ENCODE peak calls at places on chromosomes 7 and 10, in eight cellular contexts. K is dorsolateral prefrontal cortex; D is HFF-Myc; J is small intestine; I is esophagus squamous epithelium; Y is CD8-positive, alpha-beta memory T cell; F is LNCaP clone FGC; Z is stomach. X is an unnamed sample.

GRCh38 chr10:114471906-114472873 is 67.9 kb upstream of the AFAP1L2 start:
- DNase-seq in I (no peak), Y (no peak), J (peak), D (no peak), Z (peak), F (peak), K (no peak), X (no peak)

GRCh38 chr7:139768249-139768824 is 9.5 kb downstream of the HIPK2 start:
- DNase-seq in D (no peak), K (no peak), J (no peak), Z (no peak), F (no peak), I (no peak), Y (no peak), X (no peak)

GRCh38 chr7:157056957-157057902 is 46.8 kb upstream of the MNX1 start:
- DNase-seq in I (no peak), F (peak), D (no peak), Z (no peak), K (no peak), J (peak), Y (no peak), X (no peak)

GRCh38 chr7:12623885-12624498 is 53.5 kb downstream of the SCIN start:
- DNase-seq in Z (no peak), F (no peak), D (no peak), J (peak), I (no peak), Y (no peak), K (no peak), X (no peak)

GRCh38 chr10:44125879-44126675 is 258.8 kb downstream of the CXCL12 start:
- DNase-seq in Y (no peak), D (peak), J (no peak), I (no peak), K (no peak), Z (no peak), F (no peak), X (no peak)

GRCh38 chr10:97781541-97782331 is 9.9 kb upstream of the SFRP5 start:
- DNase-seq in K (no peak), I (no peak), F (no peak), J (no peak), Y (no peak), D (no peak), Z (no peak), X (no peak)

GRCh38 chr7:26863504-26864308 is 684 bp downstream of the SKAP2 start:
- DNase-seq in I (no peak), J (peak), Y (no peak), F (no peak), K (no peak), Z (no peak), D (no peak), X (no peak)

GRCh38 chr7:55569269-55569663 is 3.0 kb downstream of the VOPP1 start:
- DNase-seq in Y (no peak), J (no peak), Z (no peak), F (no peak), K (no peak), I (no peak), D (no peak), X (no peak)

GRCh38 chr10:88835095-88835909 is 16.3 kb downstream of the ANKRD22 start:
- DNase-seq in D (peak), F (no peak), K (peak), J (peak), Z (peak), I (peak), Y (peak), X (peak)

GRCh38 chr7:92797693-92798092 is 38.7 kb downstream of the CDK6 start:
- DNase-seq in D (no peak), I (no peak), K (no peak), J (no peak), F (no peak), Y (no peak), Z (no peak), X (no peak)

DNA sequence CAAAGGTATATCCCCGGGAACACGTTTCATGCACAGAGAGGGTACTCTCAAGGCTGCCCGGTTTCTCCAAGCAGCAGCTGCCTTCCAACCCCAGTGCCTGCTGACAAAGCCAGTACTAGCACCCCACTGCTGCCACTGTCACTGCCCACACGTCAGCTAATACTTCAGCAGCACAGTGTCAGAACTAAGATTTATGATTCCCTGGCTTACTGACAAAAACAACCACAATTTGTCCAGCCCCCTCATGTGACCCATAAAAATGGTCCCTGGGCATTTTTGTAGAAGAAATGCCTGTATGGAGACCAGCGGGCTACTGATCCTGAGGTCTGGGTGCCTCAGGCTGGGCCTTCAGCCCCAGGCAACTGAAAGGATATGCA is 2.9 kb downstream of the WDR91 start:
- DNase-seq in Z (no peak), K (no peak), J (no peak), D (no peak), Y (no peak), I (no peak), F (no peak), X (no peak)
- H3K4me3 ChIP-seq in Z (no peak), K (no peak), J (no peak), D (no peak), Y (no peak), I (no peak), F (no peak), X (no peak)

DNA sequence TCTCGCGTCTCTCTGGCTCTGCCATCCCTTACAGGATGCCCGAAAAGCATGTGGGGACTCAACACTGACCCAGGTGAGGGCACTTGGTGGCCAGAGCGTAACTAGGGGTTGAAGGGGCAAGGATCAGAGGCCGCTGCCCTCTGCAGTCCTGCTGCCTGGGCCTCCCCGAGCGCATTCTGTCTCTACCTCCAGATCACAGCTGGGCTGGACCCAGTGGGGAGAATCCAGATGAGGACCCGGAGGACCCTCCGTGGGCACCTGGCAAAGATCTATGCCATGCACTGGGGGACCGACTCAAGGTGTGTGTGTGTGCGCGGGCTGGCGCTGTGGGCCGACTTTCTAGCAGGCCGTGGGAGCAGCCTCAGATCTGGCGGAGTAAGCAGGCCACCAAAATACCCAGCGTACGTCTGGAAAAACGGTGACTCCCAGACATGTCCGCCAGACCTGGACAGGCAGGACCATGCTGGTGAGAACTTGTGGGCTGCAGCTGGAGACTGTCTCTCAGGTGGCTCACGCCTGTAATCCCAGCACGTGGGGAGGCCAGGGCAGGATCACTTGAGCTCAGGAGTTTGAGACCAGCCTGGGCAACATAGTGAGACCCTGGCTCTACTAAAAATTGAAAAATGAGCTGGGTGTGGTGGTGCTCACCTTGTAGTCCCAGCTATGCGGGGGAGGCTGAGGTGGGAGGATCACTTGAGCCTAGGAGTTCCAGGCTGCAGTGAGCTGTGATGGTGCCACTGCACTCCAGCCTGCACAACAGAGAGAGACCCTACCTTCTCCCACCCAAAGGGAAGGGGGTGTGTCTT is 3.2 kb downstream of the GNB2 start:
- DNase-seq in Y (no peak), D (no peak), Z (no peak), K (no peak), I (no peak), J (no peak), F (no peak), X (no peak)
- H3K4me3 ChIP-seq in Y (no peak), D (peak), Z (peak), K (peak), I (peak), J (peak), F (peak), X (no peak)

DNA sequence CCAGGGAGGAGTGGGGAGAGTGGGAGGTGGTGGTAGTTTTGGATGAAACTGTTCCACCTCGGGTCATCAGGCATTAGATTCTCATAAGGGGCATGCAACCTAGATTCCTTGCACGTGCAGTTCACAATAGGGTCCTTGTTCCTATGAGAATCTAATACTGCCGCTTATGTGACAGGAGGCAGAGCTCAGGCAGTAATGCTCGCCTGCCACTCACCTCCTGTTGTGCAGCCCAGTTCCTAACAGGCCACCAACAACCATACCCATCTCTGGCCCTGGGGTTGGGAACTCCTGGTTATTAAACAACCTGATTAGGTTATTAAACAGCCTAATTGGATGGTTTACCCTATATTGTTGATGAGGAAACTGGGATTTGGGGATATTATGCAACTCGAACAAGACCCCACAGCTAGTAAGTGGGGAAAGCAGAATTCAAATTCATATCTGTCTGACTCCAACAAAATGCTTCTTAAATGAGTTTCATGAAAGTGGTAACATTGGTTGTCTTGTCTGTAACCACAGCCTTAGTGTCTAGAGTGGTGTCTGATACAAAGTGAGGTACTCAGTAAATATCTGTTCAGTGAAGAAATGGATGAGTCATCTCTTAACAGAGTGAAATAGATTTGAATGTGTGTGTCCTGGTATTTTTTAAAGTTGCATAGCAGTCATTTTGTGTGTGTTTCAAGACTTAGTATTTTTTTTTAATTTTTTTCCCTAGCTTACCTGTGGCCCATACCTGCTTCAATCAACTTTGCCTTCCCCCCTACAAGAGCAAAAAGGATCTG is 101.6 kb downstream of the HECTD2 start:
- DNase-seq in Z (no peak), F (no peak), I (no peak), D (peak), K (no peak), J (no peak), Y (no peak), X (no peak)
- H3K4me3 ChIP-seq in Z (no peak), F (no peak), I (no peak), D (no peak), K (no peak), J (no peak), Y (no peak), X (no peak)

GRCh38 chr10:67385089-67385488 is 310.9 kb downstream of the CTNNA3 start:
- DNase-seq in D (no peak), J (no peak), F (no peak), Y (no peak), K (no peak), I (no peak), Z (no peak), X (no peak)

GRCh38 chr10:67385566-67385965 is 310.4 kb downstream of the CTNNA3 start:
- DNase-seq in K (no peak), Z (no peak), D (no peak), J (no peak), F (no peak), I (no peak), Y (no peak), X (no peak)

DNA sequence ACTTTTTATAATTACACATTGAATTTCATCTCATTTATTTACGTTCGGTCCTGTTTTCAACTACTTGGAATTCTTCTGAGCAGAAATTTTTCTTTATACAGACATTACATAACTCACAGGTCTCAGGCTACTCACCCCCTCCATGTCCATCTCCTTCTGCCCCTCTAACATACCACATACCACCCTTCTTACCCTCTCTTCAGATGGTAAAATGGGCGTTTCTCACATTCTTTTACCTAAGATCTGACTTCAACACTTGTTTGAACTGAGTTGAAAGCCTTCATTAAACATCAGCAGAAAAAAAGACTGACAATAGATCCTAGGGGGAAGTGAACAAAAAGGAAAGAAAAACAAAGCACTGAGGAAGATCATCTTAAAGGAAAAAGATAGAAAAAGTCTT is 309.7 kb downstream of the CTNNA3 start:
- DNase-seq in Y (no peak), Z (no peak), I (no peak), K (no peak), J (no peak), F (no peak), D (no peak), X (no peak)
- H3K4me3 ChIP-seq in Y (no peak), Z (no peak), I (no peak), K (no peak), J (no peak), F (no peak), D (no peak), X (no peak)

DNA sequence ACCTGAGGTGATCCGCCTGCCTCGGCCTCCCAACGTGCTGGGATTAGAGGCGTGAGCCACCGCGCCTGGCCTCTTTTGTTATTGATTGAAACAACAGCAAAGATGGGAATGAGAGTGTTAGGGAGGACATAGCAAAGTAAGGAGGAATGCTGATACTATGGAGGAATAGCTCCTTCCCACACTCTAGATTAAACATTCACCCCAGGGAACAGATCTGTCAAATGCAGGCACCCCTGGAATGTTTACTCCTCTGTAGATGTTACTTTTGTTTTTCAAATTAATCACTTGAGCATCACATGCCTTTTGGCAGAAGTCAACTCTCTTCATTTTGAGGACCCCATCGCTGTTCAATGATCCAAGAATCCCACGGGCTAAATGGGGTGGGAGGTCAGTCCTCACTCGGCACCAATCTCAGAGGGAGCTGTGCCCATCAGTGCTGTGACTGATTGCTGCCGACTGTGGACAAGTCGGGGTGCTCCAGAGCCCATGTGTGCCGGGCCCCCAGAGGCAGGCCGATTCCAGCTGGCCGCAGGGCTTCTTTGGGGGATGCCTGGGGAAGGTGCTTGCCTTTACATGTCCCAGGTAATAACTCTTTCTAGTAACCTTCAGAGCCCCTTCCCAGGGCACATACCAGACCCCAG is 10.2 kb upstream of the COBL start:
- DNase-seq in K (no peak), F (no peak), I (no peak), J (no peak), Y (no peak), Z (no peak), D (no peak), X (no peak)
- H3K4me3 ChIP-seq in K (no peak), F (no peak), I (no peak), J (no peak), Y (no peak), Z (no peak), D (no peak), X (no peak)

GRCh38 chr7:5594616-5595544 is 171.2 kb upstream of the TNRC18 start:
- DNase-seq in I (no peak), Y (no peak), J (no peak), D (no peak), Z (no peak), F (no peak), K (no peak), X (no peak)
- H3K4me3 ChIP-seq in I (peak), Y (no peak), J (peak), D (peak), Z (peak), F (peak), K (peak), X (peak)

DNA sequence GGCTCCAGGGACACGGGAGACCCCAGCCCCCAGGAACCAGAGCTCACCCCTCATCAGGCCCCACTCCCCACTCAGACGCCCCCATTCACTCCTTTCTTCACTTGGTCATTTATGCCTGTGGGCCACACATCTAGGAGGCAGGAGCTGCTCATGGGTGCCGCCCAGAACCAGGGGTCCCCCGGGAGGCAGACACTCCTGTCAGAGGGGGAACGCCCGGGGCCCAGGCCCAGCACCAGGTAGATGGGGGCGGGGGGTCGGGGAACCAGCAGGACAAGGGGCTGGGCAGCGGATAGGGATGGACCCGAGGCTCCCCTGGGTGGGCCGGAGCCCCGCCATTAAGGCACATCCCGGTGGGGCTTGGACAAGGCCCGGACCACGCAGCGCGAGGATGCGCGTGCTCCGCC is 11.8 kb downstream of the CALY start:
- DNase-seq in F (no peak), Y (no peak), D (no peak), I (no peak), Z (no peak), K (no peak), J (no peak), X (no peak)
- H3K4me3 ChIP-seq in F (peak), Y (peak), D (peak), I (peak), Z (peak), K (peak), J (peak), X (no peak)

GRCh38 chr10:96719205-96719604 is 1.1 kb downstream of the PIK3AP1 start:
- DNase-seq in F (peak), D (no peak), Z (no peak), J (no peak), Y (no peak), K (no peak), I (no peak), X (no peak)
- H3K4me3 ChIP-seq in F (peak), D (no peak), Z (peak), J (no peak), Y (peak), K (no peak), I (no peak), X (no peak)

DNA sequence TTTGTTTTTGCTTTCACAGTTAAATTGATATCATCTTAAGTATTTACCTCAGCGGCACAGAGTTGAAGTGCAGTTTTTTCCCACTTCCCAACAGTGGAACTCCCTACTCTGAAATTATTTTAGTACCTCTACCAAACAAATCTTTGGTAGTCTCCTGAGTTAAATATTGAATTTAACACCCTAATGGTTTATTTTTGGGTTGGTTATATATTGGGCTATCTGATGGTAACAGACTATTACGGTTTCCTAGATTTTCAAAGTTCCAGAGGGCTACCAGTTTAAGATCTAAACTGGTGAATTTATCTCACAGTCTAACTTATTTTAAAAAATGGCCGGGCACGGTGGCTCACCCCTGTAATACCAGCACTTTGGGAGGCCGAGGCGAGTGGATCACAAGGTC is 1.3 kb downstream of the ZNF277 start:
- DNase-seq in J (no peak), F (no peak), K (no peak), Y (no peak), D (no peak), Z (no peak), I (no peak), X (no peak)
- H3K4me3 ChIP-seq in J (peak), F (peak), K (no peak), Y (peak), D (peak), Z (peak), I (no peak), X (no peak)

X was measured in lung.